ENCODE peak calls at places on chromosomes 16 and 17, in ten cellular contexts. K is uterus, R is pancreas, H is esophagus muscularis mucosa, V is A673, C is fibroblast of lung, F is IMR-90, B is cardiac muscle cell, D is mammary epithelial cell, J is tibial nerve. E is an unnamed sample.

GRCh38 chr16:2015117-2015946 is 4.3 kb upstream of the NPW start:
- DNase-seq in K (no peak), R (no peak), H (no peak), V (no peak), C (peak), F (peak), B (peak), D (peak), J (no peak), E (no peak)

GRCh38 chr16:30361180-30361579 is 6.1 kb upstream of the CD2BP2 start:
- DNase-seq in K (no peak), R (no peak), H (no peak), V (no peak), C (no peak), F (no peak), B (no peak), D (no peak), J (no peak), E (no peak)

GRCh38 chr16:30551781-30552180 is 6.4 kb downstream of the ZNF764 start:
- DNase-seq in K (no peak), R (no peak), H (no peak), V (no peak), C (no peak), F (no peak), B (no peak), D (no peak), J (no peak), E (no peak)

GRCh38 chr16:11989238-11990160 is 13.0 kb downstream of the SNX29 start:
- DNase-seq in K (no peak), R (no peak), H (no peak), V (no peak), C (no peak), F (no peak), B (peak), D (no peak), J (no peak), E (no peak)

GRCh38 chr17:57926723-57927047 is 28.5 kb downstream of the CUEDC1 start:
- DNase-seq in K (no peak), R (no peak), H (no peak), V (no peak), C (no peak), F (no peak), B (no peak), D (no peak), J (no peak), E (no peak)

GRCh38 chr16:84024854-84025253 is 17.7 kb downstream of the SLC38A8 start:
- DNase-seq in K (no peak), R (no peak), H (no peak), V (no peak), C (peak), F (peak), B (peak), D (peak), J (no peak), E (no peak)

GRCh38 chr17:44222112-44222869 is 2.8 kb upstream of the UBTF start:
- DNase-seq in K (peak), R (peak), H (peak), V (peak), C (peak), F (peak), B (peak), D (peak), J (peak), E (no peak)

GRCh38 chr16:9816644-9817043 is 365.6 kb downstream of the GRIN2A start:
- DNase-seq in K (no peak), R (no peak), H (peak), V (no peak), C (no peak), F (no peak), B (no peak), D (no peak), J (no peak), E (no peak)

GRCh38 chr17:19250421-19251141 is 13.4 kb downstream of the EPN2 start:
- DNase-seq in K (no peak), R (no peak), H (no peak), V (no peak), C (no peak), F (no peak), B (no peak), D (no peak), J (no peak), E (no peak)

GRCh38 chr16:15483857-15484256 is 49.5 kb downstream of the BMERB1 start:
- DNase-seq in K (no peak), R (no peak), H (no peak), V (no peak), C (no peak), F (no peak), B (no peak), D (no peak), J (no peak), E (no peak)

GRCh38 chr17:71412803-71413202 is 708.0 kb upstream of the SOX9 start:
- DNase-seq in K (no peak), R (no peak), H (no peak), V (no peak), C (peak), F (peak), B (peak), D (peak), J (no peak), E (no peak)

GRCh38 chr16:85192736-85193493 is 80.6 kb upstream of the CIBAR2 start:
- DNase-seq in K (no peak), R (peak), H (no peak), V (no peak), C (peak), F (peak), B (no peak), D (no peak), J (no peak), E (no peak)

GRCh38 chr17:21549107-21549687 is 143.1 kb upstream of the KCNJ18 start:
- DNase-seq in K (no peak), R (no peak), H (no peak), V (no peak), C (peak), F (peak), B (peak), D (peak), J (no peak), E (no peak)

GRCh38 chr16:11734025-11734652 is 8.5 kb downstream of the TXNDC11 start:
- DNase-seq in K (no peak), R (no peak), H (no peak), V (no peak), C (no peak), F (no peak), B (no peak), D (no peak), J (no peak), E (no peak)

GRCh38 chr17:74101527-74101926 is 102.0 kb upstream of the RPL38 start:
- DNase-seq in K (no peak), R (no peak), H (no peak), V (no peak), C (no peak), F (no peak), B (no peak), D (no peak), J (no peak), E (no peak)

GRCh38 chr17:76005263-76006149 is 4.9 kb downstream of the CDK3 start:
- DNase-seq in K (peak), R (peak), H (peak), V (peak), C (peak), F (peak), B (peak), D (peak), J (peak), E (peak)

GRCh38 chr16:85238233-85238647 is 126.0 kb upstream of the CIBAR2 start:
- DNase-seq in K (peak), R (no peak), H (peak), V (peak), C (peak), F (peak), B (peak), D (no peak), J (peak), E (peak)

GRCh38 chr17:1108560-1108809 is 71.3 kb downstream of the ABR start:
- DNase-seq in K (no peak), R (no peak), H (no peak), V (no peak), C (no peak), F (no peak), B (no peak), D (peak), J (no peak), E (no peak)

GRCh38 chr17:79042421-79043190 is 18.6 kb downstream of the C1QTNF1 start:
- DNase-seq in K (peak), R (peak), H (no peak), V (peak), C (peak), F (peak), B (peak), D (peak), J (peak), E (peak)

GRCh38 chr16:19850131-19850817 is 34.4 kb downstream of the GPRC5B start:
- DNase-seq in K (no peak), R (no peak), H (no peak), V (no peak), C (no peak), F (no peak), B (no peak), D (no peak), J (no peak), E (no peak)

GRCh38 chr16:65855171-65856145 is 511.0 kb upstream of the CDH5 start:
- DNase-seq in K (no peak), R (no peak), H (no peak), V (no peak), C (no peak), F (no peak), B (no peak), D (no peak), J (no peak), E (no peak)

GRCh38 chr16:53893731-53894435 is 189.9 kb downstream of the FTO start:
- DNase-seq in K (peak), R (no peak), H (no peak), V (peak), C (peak), F (peak), B (peak), D (peak), J (no peak), E (no peak)

GRCh38 chr16:66188786-66189725 is 177.4 kb upstream of the CDH5 start:
- DNase-seq in K (peak), R (no peak), H (peak), V (no peak), C (peak), F (peak), B (peak), D (no peak), J (peak), E (no peak)

GRCh38 chr16:72878301-72879269 is 169.3 kb downstream of the ZFHX3 start:
- DNase-seq in K (no peak), R (no peak), H (no peak), V (peak), C (peak), F (peak), B (peak), D (no peak), J (no peak), E (no peak)

GRCh38 chr17:12765544-12765943 is 23.8 kb upstream of the ARHGAP44 start:
- DNase-seq in K (peak), R (no peak), H (no peak), V (peak), C (peak), F (peak), B (peak), D (peak), J (no peak), E (no peak)

GRCh38 chr16:49466529-49466831 is 92.9 kb downstream of the C16orf78 start:
- DNase-seq in K (no peak), R (no peak), H (peak), V (no peak), C (no peak), F (no peak), B (no peak), D (no peak), J (no peak), E (no peak)

GRCh38 chr17:36468903-36469635 is 17.4 kb upstream of the ZNHIT3 start:
- DNase-seq in K (no peak), R (no peak), H (no peak), V (no peak), C (no peak), F (no peak), B (no peak), D (no peak), J (no peak), E (no peak)

GRCh38 chr17:33520404-33521032 is 227.4 kb upstream of the ASIC2 start:
- DNase-seq in K (peak), R (peak), H (no peak), V (peak), C (peak), F (peak), B (peak), D (no peak), J (no peak), E (no peak)

GRCh38 chr16:17555176-17555575 is 84.4 kb upstream of the XYLT1 start:
- DNase-seq in K (no peak), R (no peak), H (no peak), V (no peak), C (peak), F (peak), B (no peak), D (peak), J (no peak), E (no peak)

GRCh38 chr17:73955616-73956015 is 247.9 kb upstream of the RPL38 start:
- DNase-seq in K (no peak), R (no peak), H (no peak), V (no peak), C (no peak), F (no peak), B (no peak), D (no peak), J (no peak), E (no peak)

GRCh38 chr16:46632778-46633733 is 11.9 kb upstream of the SHCBP1 start:
- DNase-seq in K (no peak), R (no peak), H (no peak), V (no peak), C (no peak), F (no peak), B (no peak), D (no peak), J (no peak), E (no peak)

GRCh38 chr16:73616186-73616585 is 568.3 kb upstream of the ZFHX3 start:
- DNase-seq in K (no peak), R (no peak), H (no peak), V (no peak), C (peak), F (no peak), B (no peak), D (no peak), J (no peak), E (no peak)

GRCh38 chr16:85549766-85550421 is 63.2 kb upstream of the GSE1 start:
- DNase-seq in K (no peak), R (no peak), H (no peak), V (no peak), C (no peak), F (no peak), B (no peak), D (no peak), J (no peak), E (no peak)

GRCh38 chr17:57745242-57745641 is at the start of gene CCDC182:
- DNase-seq in K (no peak), R (no peak), H (no peak), V (no peak), C (no peak), F (no peak), B (no peak), D (no peak), J (no peak), E (no peak)

GRCh38 chr17:79573196-79573929 is 37.5 kb downstream of the RBFOX3 start:
- DNase-seq in K (no peak), R (no peak), H (no peak), V (no peak), C (no peak), F (no peak), B (no peak), D (peak), J (no peak), E (no peak)

DNA sequence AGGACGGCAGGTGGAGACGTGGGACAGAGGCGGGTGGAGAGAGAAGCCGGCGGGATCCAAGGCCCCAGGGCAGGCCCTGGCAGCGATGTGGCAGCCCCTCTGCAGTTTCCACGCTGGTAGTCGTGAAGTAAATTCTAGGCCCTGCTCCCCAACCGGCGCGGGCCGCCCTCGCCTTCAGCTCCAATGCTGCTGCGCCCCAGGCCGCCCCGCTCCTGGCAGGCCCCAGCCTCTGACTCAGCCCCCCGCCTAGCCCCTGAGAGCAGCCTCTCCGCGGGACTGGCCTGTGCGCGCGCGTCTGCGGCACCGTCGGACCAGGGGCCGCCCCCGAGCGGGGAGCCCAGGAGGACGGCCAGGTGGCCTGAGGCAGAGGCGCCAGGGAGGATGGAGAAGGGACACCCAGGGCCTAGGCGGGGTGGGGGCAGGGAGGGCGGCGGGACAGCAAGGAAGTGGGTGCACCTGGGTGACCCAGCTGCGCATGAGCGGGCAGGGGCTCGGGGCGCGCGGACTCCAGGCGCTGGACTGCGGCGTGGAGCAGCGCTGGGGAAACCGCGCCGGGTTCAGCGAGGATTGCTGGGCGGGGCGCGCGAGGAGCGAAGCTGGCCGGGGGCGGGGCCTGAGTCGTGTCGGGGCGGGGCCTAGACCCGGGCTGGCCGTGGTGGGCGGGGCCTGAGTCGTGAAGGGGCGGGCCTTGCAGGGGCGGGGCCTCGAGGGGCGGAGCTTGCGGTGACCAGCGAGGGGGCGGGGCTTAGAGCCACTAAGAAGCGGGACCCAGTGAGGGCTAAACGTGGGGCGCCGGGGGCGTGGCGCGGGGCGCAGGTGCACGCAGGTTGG is 29.6 kb downstream of the ZNF778 start:
- DNase-seq in K (peak), R (peak), H (peak), V (peak), C (peak), F (peak), B (peak), D (peak), J (peak), E (no peak)
- TF ChIP-seq CTCF in K (no peak), R (no peak), H (no peak), V (no peak), C (no peak), F (peak), B (no peak), D (no peak), J (no peak), E (no peak)

GRCh38 chr16:22816475-22816874 is 2.5 kb downstream of the HS3ST2 start:
- DNase-seq in K (no peak), R (no peak), H (no peak), V (no peak), C (no peak), F (no peak), B (no peak), D (peak), J (no peak), E (peak)

GRCh38 chr16:22815863-22816262 is 1.9 kb downstream of the HS3ST2 start:
- DNase-seq in K (no peak), R (no peak), H (no peak), V (no peak), C (no peak), F (no peak), B (no peak), D (peak), J (no peak), E (no peak)

GRCh38 chr16:22813946-22814325 is at the start of gene HS3ST2:
- DNase-seq in K (peak), R (peak), H (no peak), V (peak), C (no peak), F (no peak), B (peak), D (peak), J (no peak), E (no peak)

GRCh38 chr16:22813223-22813945 is 578 bp upstream of the HS3ST2 start:
- DNase-seq in K (no peak), R (peak), H (no peak), V (peak), C (peak), F (peak), B (peak), D (peak), J (no peak), E (no peak)

GRCh38 chr16:22814330-22815105 is 556 bp downstream of the HS3ST2 start:
- DNase-seq in K (no peak), R (no peak), H (no peak), V (no peak), C (no peak), F (no peak), B (no peak), D (peak), J (no peak), E (no peak)
- H3K4me3 ChIP-seq in K (no peak), R (no peak), H (peak), V (no peak), C (no peak), F (no peak), B (peak), D (peak), J (peak), E (peak)

DNA sequence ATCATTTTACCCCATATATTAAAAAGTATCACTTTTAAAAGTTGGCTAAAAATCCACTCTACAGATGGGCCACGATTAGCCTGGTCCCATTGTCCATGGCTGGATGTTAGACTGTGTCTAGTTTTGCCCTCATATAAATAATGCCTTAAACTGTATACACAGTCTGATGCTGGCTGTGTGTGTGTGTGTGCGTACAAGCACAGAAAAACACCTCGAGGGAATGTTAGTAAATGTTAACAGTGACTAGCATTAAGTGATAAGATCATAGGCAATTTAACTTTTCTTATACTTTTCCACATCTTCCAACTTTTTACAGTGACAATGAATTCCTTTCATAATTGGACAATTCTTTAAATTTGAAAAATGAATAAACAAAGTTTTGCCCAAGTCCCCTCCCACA is 8.2 kb downstream of the NOS2 start:
- DNase-seq in K (no peak), R (no peak), H (no peak), V (no peak), C (no peak), F (no peak), B (no peak), D (no peak), J (no peak), E (no peak)
- H3K27ac ChIP-seq in K (no peak), R (no peak), H (no peak), V (no peak), C (no peak), F (no peak), B (no peak), D (no peak), J (no peak), E (no peak)

DNA sequence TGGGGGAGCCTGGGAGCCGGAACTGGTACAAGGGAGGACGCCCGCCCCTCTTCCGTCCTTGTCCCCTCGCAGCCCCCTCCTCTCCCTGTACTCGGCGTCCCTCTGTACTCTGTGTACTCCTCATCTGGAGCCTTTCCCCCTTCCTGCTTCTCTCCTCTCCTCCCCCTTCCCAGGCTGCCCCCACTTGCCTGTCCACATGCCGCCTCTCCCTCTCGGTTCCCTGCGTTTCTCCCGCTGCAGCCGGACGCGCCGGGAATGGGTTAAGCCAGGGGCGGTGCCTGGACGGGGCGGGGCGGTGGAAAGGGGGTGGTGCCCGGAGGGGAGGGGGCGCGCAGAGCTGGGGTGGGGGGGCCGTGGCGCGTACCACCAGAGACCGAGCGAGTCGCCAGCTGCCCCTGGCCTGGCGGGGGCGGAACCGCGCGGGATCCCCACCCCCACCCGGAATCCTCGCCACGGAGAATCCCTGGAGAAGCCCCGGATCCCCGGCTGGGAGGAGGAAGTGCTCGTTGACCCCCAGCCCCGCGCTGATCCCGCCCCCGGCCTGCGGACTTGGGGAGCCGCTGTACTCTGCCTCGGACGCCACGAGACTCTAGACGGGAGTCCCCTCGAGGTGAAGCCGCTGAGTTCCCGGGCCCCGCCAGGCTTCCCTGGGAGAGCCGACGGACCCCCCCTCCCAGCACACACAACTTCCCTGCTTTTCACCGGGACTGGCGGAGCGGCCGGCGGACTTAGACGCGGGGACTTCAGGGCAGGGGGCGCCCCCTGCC is 22.5 kb downstream of the GJD3 start:
- DNase-seq in K (peak), R (peak), H (no peak), V (no peak), C (peak), F (peak), B (peak), D (no peak), J (peak), E (no peak)
- TF ChIP-seq CTCF in K (no peak), R (no peak), H (no peak), V (no peak), C (no peak), F (no peak), B (no peak), D (no peak), J (no peak), E (no peak)